ENCODE peak calls at places on chromosomes 2 and 18, in nine cellular contexts. D is non-pigmented ciliary epithelial cell; J is activated CD4-positive, alpha-beta T cell treated with anti-CD3 and anti-CD28 coated beads, Interleukin-2, amount 50 U/mL, for 1 hour; V is NCI-H510A; E is HEK293T; T is suprapubic skin; W is CD4-positive, alpha-beta memory T cell; R is ovary; A is stimulated activated CD8-positive, alpha-beta memory T cell treated with anti-CD3 and anti-CD28 coated beads, Interleukin-4, amount 100 ng/mL, for 1 hour. O is an unnamed sample.

GRCh38 chr2:100058014-100058310 is 84.4 kb downstream of the AFF3 start:
- DNase-seq in A (no peak), W (no peak), V (no peak), J (no peak), R (no peak), E (no peak), T (no peak), D (peak), O (no peak)

GRCh38 chr2:28276076-28276618 is 116.5 kb upstream of the FOSL2 start:
- DNase-seq in A (no peak), E (no peak), R (no peak), J (no peak), T (no peak), W (no peak), D (peak), V (no peak), O (no peak)

GRCh38 chr2:2698182-2699116 is 367.4 kb upstream of the MYT1L start:
- DNase-seq in A (no peak), V (no peak), R (no peak), E (peak), W (no peak), D (no peak), T (no peak), J (no peak), O (no peak)

GRCh38 chr2:235747868-235748144 is 254.0 kb downstream of the AGAP1 start:
- DNase-seq in W (no peak), V (no peak), E (no peak), J (no peak), R (no peak), A (no peak), T (no peak), D (no peak), O (no peak)

GRCh38 chr2:142131016-142131714 is at the start of gene LRP1B:
- DNase-seq in T (no peak), J (no peak), E (peak), A (no peak), V (peak), D (no peak), R (no peak), W (no peak), O (no peak)

GRCh38 chr18:2610549-2610948 is 39.2 kb downstream of the NDC80 start:
- DNase-seq in J (no peak), R (no peak), W (no peak), A (no peak), E (no peak), D (no peak), V (no peak), T (no peak), O (no peak)

GRCh38 chr18:67363694-67364093 is 152.8 kb downstream of the DSEL start:
- DNase-seq in W (no peak), D (no peak), A (no peak), E (no peak), J (no peak), T (no peak), V (no peak), R (no peak), O (no peak)

GRCh38 chr2:120430501-120430830 is 84.5 kb downstream of the INHBB start:
- DNase-seq in R (no peak), V (no peak), T (no peak), W (no peak), J (no peak), D (no peak), E (no peak), A (no peak), O (no peak)

GRCh38 chr2:104704846-104705245 is 149.1 kb upstream of the POU3F3 start:
- DNase-seq in J (no peak), V (no peak), A (no peak), D (no peak), W (no peak), R (no peak), T (no peak), E (no peak), O (no peak)

GRCh38 chr2:42888321-42888720 is 95.9 kb upstream of the HAAO start:
- DNase-seq in D (no peak), V (no peak), J (no peak), E (no peak), W (no peak), R (no peak), T (peak), A (no peak), O (no peak)

GRCh38 chr2:119697290-119698013 is 18.5 kb downstream of the TMEM177 start:
- DNase-seq in E (no peak), A (no peak), T (no peak), R (no peak), D (no peak), V (no peak), J (no peak), W (no peak), O (no peak)

GRCh38 chr2:161905389-161906046 is 168.5 kb downstream of the DPP4 start:
- DNase-seq in W (peak), A (no peak), D (no peak), J (no peak), T (no peak), E (no peak), R (no peak), V (peak), O (no peak)

GRCh38 chr2:96547751-96548161 is 11.2 kb downstream of the ARID5A start:
- DNase-seq in D (no peak), E (no peak), J (no peak), V (no peak), R (no peak), A (no peak), T (peak), W (no peak), O (no peak)